ENCODE peak calls at places on chromosome 20, in seven cellular contexts. Y is pancreas, X is IMR-90, L is GM12865, K is ascending aorta, R is BE2C, M is heart right ventricle. C is an unnamed sample.
A peak's percentile ranks its signal among the peaks of the same experiment; 100 is the strongest.

GRCh38 chr20:9177278-9177677 is 108.4 kb downstream of the PLCB4 start:
- DNase-seq in Y (no peak), X (no peak), M (no peak), L (no peak), R (no peak), K (no peak), C (no peak)

GRCh38 chr20:34083137-34083536 is 28.9 kb downstream of the EIF2S2 start:
- DNase-seq in M (peak; percentile 78), X (peak; percentile 86), R (peak; percentile 57), K (peak; percentile 85), Y (peak; percentile 56), L (no peak), C (no peak)

GRCh38 chr20:4150095-4150492 is 134.7 kb upstream of the RNF24 start:
- DNase-seq in L (no peak), R (no peak), Y (peak; percentile 8), X (peak; percentile 64), K (peak; percentile 54), M (no peak), C (no peak)

GRCh38 chr20:40276291-40276690 is 412.7 kb downstream of the MAFB start:
- DNase-seq in R (no peak), K (no peak), Y (no peak), X (no peak), L (no peak), M (peak; percentile 40), C (no peak)

GRCh38 chr20:9602834-9603173 is 88.4 kb downstream of the LAMP5 start:
- DNase-seq in R (no peak), X (no peak), L (no peak), K (no peak), M (no peak), Y (no peak), C (no peak)

GRCh38 chr20:39676857-39677351 is 714.8 kb downstream of the DHX35 start:
- DNase-seq in M (no peak), L (peak; percentile 2), K (no peak), Y (no peak), X (peak; percentile 3), R (no peak), C (no peak)

GRCh38 chr20:3227511-3227910 is 11.5 kb downstream of the SLC4A11 start:
- DNase-seq in L (no peak), M (no peak), K (no peak), X (no peak), Y (no peak), R (no peak), C (no peak)

GRCh38 chr20:20184149-20184548 is 131.8 kb downstream of the CFAP61 start:
- DNase-seq in Y (no peak), M (no peak), R (no peak), K (no peak), L (peak; percentile 58), X (no peak), C (no peak)

GRCh38 chr20:8473459-8473858 is 341.4 kb downstream of the PLCB1 start:
- DNase-seq in X (peak; percentile 60), L (no peak), Y (no peak), K (no peak), M (no peak), R (no peak), C (no peak)

GRCh38 chr20:1227121-1227582 is 1.3 kb downstream of the RAD21L1 start:
- DNase-seq in R (no peak), Y (no peak), K (no peak), X (no peak), M (no peak), L (no peak), C (no peak)
- H3K4me3 ChIP-seq in R (no peak overlapping the region), Y (no peak overlapping the region), K (no peak overlapping the region), X (peak overlapping the region; percentile 72), M (no peak overlapping the region), L (no peak overlapping the region), C (no peak overlapping the region)

GRCh38 chr20:58213112-58213511 is 15.3 kb downstream of the ANKRD60 start:
- DNase-seq in R (peak; percentile 57), L (no peak), Y (no peak), K (no peak), M (no peak), X (no peak), C (no peak)
- TF ChIP-seq CTCF in R (peak; percentile 60), L (no peak), Y (no peak), K (no peak), M (no peak), X (peak; percentile 21), C (no peak)

GRCh38 chr20:12404941-12405340 is 487.2 kb downstream of the BTBD3 start:
- DNase-seq in L (no peak), X (no peak), K (no peak), M (no peak), R (no peak), Y (no peak), C (no peak)
- H3K4me3 ChIP-seq in L (no peak overlapping the region), X (no peak overlapping the region), K (no peak overlapping the region), M (no peak overlapping the region), R (no peak overlapping the region), Y (no peak overlapping the region), C (no peak overlapping the region)

GRCh38 chr20:5402903-5403531 is 86.3 kb upstream of the PROKR2 start:
- DNase-seq in M (no peak), R (peak; percentile 66), X (peak; percentile 11), Y (no peak), K (no peak), L (peak; percentile 51), C (no peak)
- TF ChIP-seq CTCF in M (no peak), R (peak; percentile 88), X (peak; percentile 32), Y (no peak), K (no peak), L (peak; percentile 83), C (peak; percentile 87)

DNA sequence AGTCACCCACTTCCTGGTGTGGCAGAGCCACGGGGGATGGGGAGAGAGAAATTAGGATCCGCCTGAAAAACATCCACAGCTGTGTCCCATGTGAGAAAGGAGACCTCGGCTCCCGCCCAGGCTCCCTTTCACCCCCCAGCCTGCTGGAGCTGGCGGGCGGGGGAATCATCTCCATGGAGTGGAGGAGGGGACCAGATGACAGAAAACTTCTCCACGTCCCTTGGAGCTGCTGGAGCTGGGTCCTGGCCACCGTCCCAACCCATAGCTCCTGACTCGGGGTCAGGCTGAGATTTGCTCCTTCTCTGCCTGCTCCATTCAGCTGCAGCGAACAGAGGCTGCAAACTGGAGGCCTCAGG is 113.8 kb downstream of the CEBPB start:
- DNase-seq in K (no peak), Y (no peak), M (peak; percentile 82), X (peak; percentile 91), R (peak; percentile 75), L (no peak), C (no peak)
- H3K4me3 ChIP-seq in K (no peak overlapping the region), Y (no peak overlapping the region), M (no peak overlapping the region), X (no peak overlapping the region), R (no peak overlapping the region), L (no peak overlapping the region), C (no peak overlapping the region)

DNA sequence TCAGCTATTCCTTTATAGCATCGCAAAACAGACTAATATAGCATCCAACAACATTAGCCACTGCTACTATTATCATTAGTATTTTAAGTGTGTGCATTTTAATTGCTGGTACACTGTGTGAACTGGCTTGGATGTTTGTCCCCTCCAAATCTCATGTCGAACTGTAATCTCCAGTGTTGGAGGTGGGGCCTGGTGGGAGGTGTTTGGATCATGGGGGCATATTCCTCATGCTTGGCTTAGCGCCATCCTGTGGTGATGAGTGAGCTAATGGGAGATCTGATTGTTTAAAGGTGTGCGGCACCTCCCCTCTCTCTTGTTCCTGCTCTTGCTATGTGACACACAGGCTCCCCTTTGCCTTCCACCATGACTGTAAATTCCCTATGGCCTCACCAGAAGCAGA is 12.4 kb upstream of the OSER1 start:
- DNase-seq in K (no peak), L (no peak), Y (no peak), R (no peak), M (no peak), X (no peak), C (no peak)
- TF ChIP-seq CTCF in K (no peak), L (no peak), Y (no peak), R (peak; percentile 27), M (no peak), X (no peak), C (no peak)

DNA sequence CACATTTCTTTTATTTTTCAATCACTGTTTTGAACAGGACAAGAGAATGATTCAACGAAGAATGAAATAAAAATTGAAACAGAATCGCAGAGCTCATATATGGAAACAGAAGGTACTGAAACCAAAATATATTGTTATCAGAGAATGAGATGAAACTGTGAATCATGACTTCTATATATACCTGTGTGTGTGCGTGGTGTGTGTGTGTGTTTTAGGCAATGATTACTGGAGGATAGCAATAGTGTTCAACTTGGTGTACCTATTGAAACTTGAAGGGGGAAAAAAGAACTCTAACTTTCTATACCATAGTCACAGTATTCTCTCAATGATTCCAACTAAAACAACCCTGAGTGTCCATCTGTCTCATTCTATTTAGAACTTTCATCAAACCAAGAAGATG is 586.6 kb downstream of the KIF16B start:
- DNase-seq in Y (no peak), X (no peak), K (no peak), L (peak; percentile 82), M (no peak), R (no peak), C (peak; percentile 56)
- H3K4me3 ChIP-seq in Y (no peak overlapping the region), X (no peak overlapping the region), K (no peak overlapping the region), L (peak overlapping the region; percentile 76), M (no peak overlapping the region), R (no peak overlapping the region), C (peak overlapping the region; percentile 67)

DNA sequence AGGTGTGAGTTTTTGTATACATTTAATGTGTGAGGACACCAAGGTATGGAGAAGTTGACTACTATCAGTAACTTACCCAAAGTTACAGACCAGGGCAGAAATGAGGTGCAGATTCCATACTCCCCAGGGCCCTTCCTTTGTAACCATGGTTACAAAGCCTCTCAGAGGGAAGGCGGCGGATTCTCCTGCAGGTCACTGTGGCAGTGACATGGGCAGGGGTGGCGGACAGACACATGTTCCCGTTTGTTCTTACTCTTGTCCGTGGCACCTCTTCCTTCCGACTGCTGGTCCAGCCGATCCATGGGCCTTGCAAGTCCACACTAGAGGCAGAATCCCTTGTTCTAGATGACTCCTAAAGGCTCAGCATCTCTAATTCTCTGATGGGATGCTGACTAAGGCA is 43.0 kb downstream of the PDYN start:
- DNase-seq in R (no peak), M (no peak), L (no peak), K (peak; percentile 60), X (no peak), Y (no peak), C (no peak)
- TF ChIP-seq CTCF in R (no peak), M (no peak), L (no peak), K (no peak), X (no peak), Y (no peak), C (no peak)

DNA sequence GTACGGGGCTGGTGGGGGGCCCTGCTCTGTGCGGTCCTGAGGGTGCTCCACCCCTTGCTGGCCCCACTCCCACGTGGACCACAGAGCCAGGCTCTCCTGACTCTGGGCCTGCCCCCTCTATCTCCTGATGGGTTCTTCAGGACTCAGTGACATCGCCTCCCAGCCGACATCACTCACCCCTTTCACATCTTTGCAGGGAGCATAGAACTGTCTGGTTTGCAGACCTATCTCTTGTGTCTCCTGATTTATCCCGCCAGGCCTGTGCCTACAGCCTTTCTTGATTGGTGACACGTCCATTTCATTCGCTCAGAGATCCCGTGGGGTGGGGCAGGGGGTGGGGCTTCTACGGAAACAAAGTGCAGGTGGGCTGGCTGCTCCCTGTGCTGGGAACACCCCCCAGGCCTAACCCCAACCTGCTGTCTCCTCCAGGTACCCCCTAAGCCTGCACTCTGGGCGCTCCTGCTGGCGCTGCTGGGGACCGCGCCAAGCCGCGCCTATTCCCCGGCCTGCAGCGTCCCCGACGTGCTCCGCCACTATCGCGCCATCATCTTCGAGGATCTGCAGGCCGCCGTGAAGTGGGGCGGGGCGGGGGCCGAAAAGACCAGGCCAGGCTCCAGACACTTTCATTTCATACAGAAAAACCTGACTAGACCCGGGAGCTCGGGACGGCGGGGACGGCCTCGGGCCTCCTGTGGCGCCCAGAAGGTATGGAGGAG is 1.7 kb downstream of the C20orf204 start:
- DNase-seq in X (no peak), L (peak; percentile 80), R (peak; percentile 60), Y (no peak), K (no peak), M (no peak), C (no peak)
- H3K4me3 ChIP-seq in X (no peak overlapping the region), L (peak overlapping the region; percentile 70), R (peak overlapping the region; percentile 61), Y (no peak overlapping the region), K (no peak overlapping the region), M (peak overlapping the region; percentile 37), C (peak overlapping the region; percentile 66)

C was measured in GM06990.